ENCODE peak calls at places on chromosome 14, in four cellular contexts. L is IMR-90; Y is suprapubic skin; W is stimulated activated CD4-positive, alpha-beta T cell treated with anti-CD3 and anti-CD28 coated beads, TNF-alpha, amount 100 ng/mL, for 1 hour. V is an unnamed sample.

GRCh38 chr14:100374891-100375272 is 51.7 kb downstream of the SLC25A47 start:
- DNase-seq in Y (no peak), W (no peak), L (peak; percentile 20), V (no peak)

GRCh38 chr14:102516531-102517411 is 7.2 kb upstream of the ANKRD9 start:
- DNase-seq in W (peak; percentile 36), L (no peak), Y (peak; percentile 68), V (peak; percentile 68)

GRCh38 chr14:74510955-74511354 is 17.4 kb downstream of the ISCA2 start:
- DNase-seq in W (no peak), L (peak; percentile 81), Y (peak; percentile 46), V (peak; percentile 73)

GRCh38 chr14:76931629-76932402 is 96.7 kb downstream of the IRF2BPL start:
- DNase-seq in Y (no peak), W (no peak), L (no peak), V (no peak)

GRCh38 chr14:76516884-76517283 is 140.9 kb downstream of the ESRRB start:
- DNase-seq in L (no peak), Y (no peak), W (no peak), V (no peak)

GRCh38 chr14:56515739-56516138 is 63.9 kb upstream of the TMEM260 start:
- DNase-seq in Y (no peak), L (no peak), W (no peak), V (no peak)

GRCh38 chr14:102905116-102906108 is 17.1 kb upstream of the AMN start:
- DNase-seq in Y (no peak), W (no peak), L (no peak), V (no peak)

GRCh38 chr14:43479751-43480150 is 1027.3 kb downstream of the FSCB start:
- DNase-seq in Y (no peak), L (no peak), W (no peak), V (no peak)

GRCh38 chr14:49401373-49401772 is 184.8 kb downstream of the RPS29 start:
- DNase-seq in W (no peak), L (no peak), Y (no peak), V (no peak)

V was measured in HTR-8/SVneo.